ENCODE peak calls at places on chromosomes 12 and 14, in seven cellular contexts. M, V, U, X, H, Z and Y are unnamed samples.

GRCh38 chr12:66228462-66228861 is 39.4 kb downstream of the IRAK3 start:
- DNase-seq in M (no peak), V (no peak), U (no peak), X (no peak), H (no peak), Z (no peak), Y (no peak)

GRCh38 chr12:57631566-57632368 is 1.2 kb downstream of the B4GALNT1 start:
- DNase-seq in M (no peak), V (no peak), U (no peak), X (peak), H (peak), Z (peak), Y (peak)

GRCh38 chr12:49974231-49974675 is 1.5 kb downstream of the AQP6 start:
- DNase-seq in M (peak), V (peak), U (peak), X (peak), H (no peak), Z (no peak), Y (no peak)

GRCh38 chr12:4273651-4274395 is at the start of gene CCND2:
- DNase-seq in M (peak), V (peak), U (peak), X (peak), H (peak), Z (peak), Y (peak)

GRCh38 chr12:75820848-75821578 is 210.6 kb downstream of the PHLDA1 start:
- DNase-seq in M (peak), V (peak), U (peak), X (no peak), H (no peak), Z (no peak), Y (no peak)

GRCh38 chr12:83388551-83388950 is 701.8 kb downstream of the TMTC2 start:
- DNase-seq in M (no peak), V (no peak), U (no peak), X (no peak), H (no peak), Z (no peak), Y (no peak)

GRCh38 chr14:90305176-90305601 is 26.6 kb downstream of the NRDE2 start:
- DNase-seq in M (no peak), V (no peak), U (no peak), X (no peak), H (no peak), Z (no peak), Y (no peak)

GRCh38 chr14:74377976-74378690 is 29.9 kb downstream of the VRTN start:
- DNase-seq in M (no peak), V (no peak), U (no peak), X (no peak), H (no peak), Z (no peak), Y (no peak)

GRCh38 chr14:99412122-99413061 is 68.3 kb downstream of the SETD3 start:
- DNase-seq in M (no peak), V (no peak), U (peak), X (no peak), H (no peak), Z (no peak), Y (peak)

GRCh38 chr12:54158581-54158980 is 30.2 kb downstream of the SMUG1 start:
- DNase-seq in M (no peak), V (no peak), U (no peak), X (no peak), H (no peak), Z (no peak), Y (no peak)

GRCh38 chr14:59123975-59124374 is 64.5 kb upstream of the DAAM1 start:
- DNase-seq in M (no peak), V (peak), U (peak), X (no peak), H (no peak), Z (no peak), Y (no peak)

GRCh38 chr14:104550849-104551728 is 28.5 kb upstream of the C14orf180 start:
- DNase-seq in M (no peak), V (no peak), U (no peak), X (peak), H (no peak), Z (peak), Y (no peak)
- TF ChIP-seq CTCF in M (no peak), V (peak), U (no peak), X (no peak), H (no peak), Z (no peak), Y (no peak)

DNA sequence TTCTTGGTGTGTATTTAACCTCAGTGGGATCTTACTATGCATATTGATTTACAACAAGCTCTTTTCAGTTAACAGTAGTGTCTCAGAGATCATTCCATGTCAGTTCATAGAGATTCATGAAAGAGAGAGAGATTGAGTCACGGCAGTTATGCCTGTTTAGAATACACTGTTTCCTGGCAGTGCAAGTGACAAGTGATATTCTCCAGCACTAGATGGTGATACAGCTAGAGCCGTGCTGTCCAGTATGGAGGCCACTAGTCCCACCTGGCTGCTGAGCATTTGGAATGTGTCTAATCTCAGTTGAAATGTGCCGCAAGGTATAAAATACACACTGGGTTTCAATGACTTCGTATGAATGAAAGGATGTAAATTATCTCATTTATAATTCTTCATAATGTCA is 184.4 kb downstream of the SUDS3 start:
- DNase-seq in M (peak), V (no peak), U (no peak), X (no peak), H (no peak), Z (no peak), Y (peak)
- TF ChIP-seq CTCF in M (no peak), V (no peak), U (no peak), X (no peak), H (no peak), Z (no peak), Y (no peak)

GRCh38 chr12:15982071-15982470 is 70.9 kb downstream of the DERA start:
- DNase-seq in M (no peak), V (no peak), U (no peak), X (no peak), H (no peak), Z (no peak), Y (no peak)
- TF ChIP-seq CTCF in M (no peak), V (no peak), U (no peak), X (no peak), H (no peak), Z (no peak), Y (no peak)

GRCh38 chr12:119071638-119072231 is 90.4 kb downstream of the SRRM4 start:
- DNase-seq in M (no peak), V (no peak), U (no peak), X (no peak), H (no peak), Z (no peak), Y (no peak)

GRCh38 chr12:119071176-119071575 is 89.8 kb downstream of the SRRM4 start:
- DNase-seq in M (no peak), V (no peak), U (no peak), X (no peak), H (no peak), Z (no peak), Y (no peak)

GRCh38 chr12:119068129-119068856 is 87.0 kb downstream of the SRRM4 start:
- DNase-seq in M (no peak), V (no peak), U (no peak), X (no peak), H (no peak), Z (no peak), Y (no peak)

GRCh38 chr12:119072463-119072862 is 91.1 kb downstream of the SRRM4 start:
- DNase-seq in M (no peak), V (no peak), U (no peak), X (no peak), H (no peak), Z (no peak), Y (no peak)

DNA sequence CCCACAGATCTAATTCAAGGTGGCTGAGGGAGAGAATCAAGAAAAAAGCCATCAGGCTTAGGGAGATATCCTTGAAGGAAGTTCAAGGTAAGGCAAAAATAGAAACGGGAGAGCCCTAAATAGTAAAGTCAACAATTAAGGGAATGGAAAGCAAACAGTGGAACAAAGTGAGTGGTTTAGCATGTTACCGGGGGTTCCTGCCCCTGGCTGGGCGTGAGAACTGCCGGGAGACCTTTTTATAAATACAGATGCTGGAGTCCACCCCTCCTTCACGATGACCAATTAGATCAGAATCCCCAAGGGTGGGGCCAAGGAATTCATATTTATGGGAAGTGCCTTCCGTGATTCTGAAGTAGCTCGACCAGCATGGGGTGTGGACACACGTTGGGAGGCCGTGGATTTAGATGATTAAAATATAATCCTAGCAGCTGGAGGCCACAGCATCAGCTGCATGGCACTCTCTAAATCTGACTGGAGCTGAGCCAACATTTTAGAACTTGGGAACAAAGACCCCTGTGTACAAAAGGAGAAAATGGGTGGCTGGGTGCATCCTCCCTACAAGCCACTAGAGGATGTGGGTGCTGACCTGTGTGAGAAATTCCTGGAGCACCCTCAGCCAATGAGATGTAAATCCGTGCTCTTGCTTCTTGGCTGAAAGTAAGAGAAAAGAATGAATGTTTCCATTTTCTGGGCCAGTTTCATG is 87.8 kb downstream of the SRRM4 start:
- DNase-seq in M (no peak), V (no peak), U (no peak), X (no peak), H (no peak), Z (no peak), Y (no peak)
- TF ChIP-seq CTCF in M (no peak), V (no peak), U (no peak), X (no peak), H (no peak), Z (no peak), Y (no peak)

DNA sequence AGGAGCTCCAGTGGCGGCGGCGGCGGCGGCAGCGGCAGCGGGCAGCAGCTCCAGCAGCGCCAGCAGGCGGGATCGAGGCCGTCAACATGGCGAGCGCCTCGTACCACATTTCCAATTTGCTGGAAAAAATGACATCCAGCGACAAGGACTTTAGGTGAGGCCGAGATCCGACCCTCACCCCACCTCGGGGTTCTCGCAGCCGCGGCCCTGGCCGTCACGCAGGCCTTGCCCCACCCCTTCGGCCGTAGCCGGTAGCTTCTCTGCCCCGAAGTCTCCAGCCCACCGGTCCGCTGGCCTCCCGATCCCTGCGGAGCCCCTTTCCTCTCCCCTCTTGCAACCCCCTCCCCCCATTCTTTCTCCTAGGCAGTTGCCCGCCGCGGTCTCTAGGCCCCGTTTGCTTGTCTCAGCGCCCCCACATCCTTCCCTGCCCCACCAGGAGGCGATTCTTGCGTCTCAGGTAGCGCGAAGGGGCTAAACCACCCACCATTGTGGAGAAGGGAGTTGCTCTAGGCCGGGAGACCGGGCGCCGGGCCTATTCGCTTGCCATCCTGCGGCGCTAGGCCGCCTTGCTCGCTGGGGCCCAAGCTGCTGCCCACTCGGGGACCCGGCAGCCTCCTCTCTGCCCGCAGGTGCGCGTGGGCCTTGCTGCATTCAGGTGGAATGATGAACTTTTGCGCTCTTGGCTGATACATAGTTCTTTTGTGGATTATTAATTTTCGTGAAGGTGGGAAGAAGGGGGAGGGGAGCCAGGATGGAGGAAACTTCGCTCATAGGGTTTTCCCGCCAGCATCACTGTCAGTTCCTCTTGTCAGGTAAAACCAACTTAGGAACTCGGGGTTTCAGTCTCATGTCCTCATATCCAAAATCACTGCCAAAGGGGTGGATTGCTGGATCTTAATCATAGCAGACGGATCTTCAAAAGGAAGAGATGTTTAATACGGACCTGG is 747 bp downstream of the CAND1 start:
- DNase-seq in M (peak), V (peak), U (no peak), X (peak), H (peak), Z (peak), Y (no peak)
- TF ChIP-seq CTCF in M (no peak), V (no peak), U (no peak), X (no peak), H (no peak), Z (peak), Y (peak)

GRCh38 chr12:130286741-130287140 is 50.9 kb upstream of the PIWIL1 start:
- DNase-seq in M (no peak), V (no peak), U (no peak), X (no peak), H (no peak), Z (no peak), Y (no peak)

GRCh38 chr12:130290114-130290513 is 47.6 kb upstream of the PIWIL1 start:
- DNase-seq in M (no peak), V (no peak), U (no peak), X (no peak), H (no peak), Z (no peak), Y (no peak)

GRCh38 chr12:130288201-130288600 is 49.5 kb upstream of the PIWIL1 start:
- DNase-seq in M (no peak), V (no peak), U (no peak), X (no peak), H (no peak), Z (no peak), Y (no peak)

GRCh38 chr12:130281157-130281799 is 56.4 kb upstream of the PIWIL1 start:
- DNase-seq in M (no peak), V (peak), U (no peak), X (peak), H (no peak), Z (no peak), Y (no peak)

GRCh38 chr12:130286041-130286440 is 51.6 kb upstream of the PIWIL1 start:
- DNase-seq in M (no peak), V (no peak), U (no peak), X (no peak), H (no peak), Z (no peak), Y (no peak)
- TF ChIP-seq CTCF in M (no peak), V (no peak), U (no peak), X (no peak), H (no peak), Z (peak), Y (no peak)